ENCODE peak calls at places on chromosomes 3 and 15, in five cellular contexts. I, R, V, Y and M are unnamed samples. For H3K4me1, the result is how much of the 10 kb centered on the place peaks cover.

GRCh38 chr3:117912352-117912751 is 1122.3 kb downstream of the IGSF11 start:
- DNase-seq in I (no peak), R (no peak), Y (no peak), V (no peak), M (no peak)

GRCh38 chr3:89372456-89372855 is 265.0 kb downstream of the EPHA3 start:
- DNase-seq in Y (no peak), R (no peak), I (no peak), V (no peak), M (no peak)

GRCh38 chr3:110405830-110406580 is 665.6 kb upstream of the NECTIN3 start:
- DNase-seq in V (no peak), Y (no peak), I (no peak), R (no peak), M (no peak)

GRCh38 chr3:63050548-63050947 is 175.3 kb upstream of the CADPS start:
- DNase-seq in V (no peak), Y (no peak), I (no peak), R (no peak), M (no peak)

GRCh38 chr15:38005949-38006800 is 71.7 kb downstream of the TMCO5A start:
- DNase-seq in I (no peak), Y (peak), V (no peak), R (no peak), M (no peak)

GRCh38 chr3:175307642-175308041 is 448.5 kb downstream of the NAALADL2 start:
- DNase-seq in R (no peak), I (no peak), Y (no peak), V (no peak), M (no peak)

GRCh38 chr15:25737218-25737643 is 125.9 kb downstream of the ATP10A start:
- DNase-seq in R (no peak), V (no peak), Y (peak), I (no peak), M (no peak)

GRCh38 chr3:30308131-30308530 is 298.3 kb upstream of the TGFBR2 start:
- DNase-seq in R (no peak), Y (no peak), V (no peak), I (no peak), M (no peak)

GRCh38 chr3:170426240-170426797 is 7.7 kb downstream of the CLDN11 start:
- DNase-seq in V (no peak), I (peak), R (no peak), Y (no peak), M (no peak)

GRCh38 chr3:121072128-121072527 is 164.1 kb downstream of the STXBP5L start:
- DNase-seq in R (no peak), I (no peak), Y (no peak), V (no peak), M (no peak)

GRCh38 chr3:158701666-158702065 is 29.2 kb upstream of the LXN start:
- DNase-seq in V (no peak), R (no peak), I (no peak), Y (no peak), M (no peak)

GRCh38 chr3:107452436-107452835 is 70.3 kb upstream of the BBX start:
- DNase-seq in R (no peak), I (no peak), Y (no peak), V (no peak), M (no peak)

GRCh38 chr3:89165636-89166312 is 58.4 kb downstream of the EPHA3 start:
- DNase-seq in V (no peak), I (peak), Y (no peak), R (no peak), M (no peak)

GRCh38 chr15:62296756-62297507 is 131.8 kb upstream of the C2CD4B start:
- DNase-seq in I (peak), R (no peak), Y (no peak), V (no peak), M (no peak)

GRCh38 chr3:55013145-55013544 is 85.3 kb upstream of the LRTM1 start:
- DNase-seq in I (no peak), R (peak), V (no peak), Y (no peak), M (no peak)

GRCh38 chr3:160704006-160704405 is 27.0 kb downstream of the ARL14 start:
- DNase-seq in I (no peak), R (no peak), Y (no peak), V (no peak), M (no peak)

GRCh38 chr3:79657076-79657475 is 110.7 kb downstream of the ROBO1 start:
- DNase-seq in R (no peak), I (no peak), Y (no peak), V (no peak), M (no peak)

GRCh38 chr15:93057618-93058017 is 31.4 kb downstream of the RGMA start:
- DNase-seq in V (no peak), R (no peak), Y (no peak), I (no peak), M (no peak)

GRCh38 chr15:70480196-70480856 is 283.0 kb downstream of the UACA start:
- DNase-seq in Y (no peak), I (no peak), V (peak), R (no peak), M (no peak)

GRCh38 chr3:139778884-139779283 is 101.1 kb upstream of the NMNAT3 start:
- DNase-seq in V (no peak), I (no peak), R (no peak), Y (no peak), M (no peak)

GRCh38 chr3:192514754-192515660 is 212.3 kb downstream of the FGF12 start:
- DNase-seq in I (peak), V (no peak), R (peak), Y (no peak), M (peak)

GRCh38 chr3:4688411-4688810 is 195.3 kb downstream of the ITPR1 start:
- DNase-seq in R (no peak), I (no peak), Y (no peak), V (no peak), M (no peak)
- H3K27ac ChIP-seq in R (no peak), I (no peak), Y (no peak), V (no peak), M (no peak)

GRCh38 chr3:14441240-14441919 is 39.0 kb downstream of the SLC6A6 start:
- DNase-seq in Y (no peak), I (no peak), R (no peak), V (no peak), M (peak)

GRCh38 chr3:14439501-14440167 is 37.2 kb downstream of the SLC6A6 start:
- DNase-seq in Y (peak), I (no peak), V (peak), R (no peak), M (peak)

GRCh38 chr3:14438929-14439328 is 36.5 kb downstream of the SLC6A6 start:
- DNase-seq in R (no peak), V (no peak), Y (no peak), I (no peak), M (no peak)

GRCh38 chr3:14440531-14441239 is 38.3 kb downstream of the SLC6A6 start:
- DNase-seq in I (peak), R (no peak), V (no peak), Y (no peak), M (no peak)

GRCh38 chr3:14440168-14440518 is 37.7 kb downstream of the SLC6A6 start:
- DNase-seq in I (no peak), V (no peak), R (no peak), Y (no peak), M (no peak)
- H3K4me1 ChIP-seq in I (under half), V (half or more), R (half or more), Y (half or more), M (half or more)

DNA sequence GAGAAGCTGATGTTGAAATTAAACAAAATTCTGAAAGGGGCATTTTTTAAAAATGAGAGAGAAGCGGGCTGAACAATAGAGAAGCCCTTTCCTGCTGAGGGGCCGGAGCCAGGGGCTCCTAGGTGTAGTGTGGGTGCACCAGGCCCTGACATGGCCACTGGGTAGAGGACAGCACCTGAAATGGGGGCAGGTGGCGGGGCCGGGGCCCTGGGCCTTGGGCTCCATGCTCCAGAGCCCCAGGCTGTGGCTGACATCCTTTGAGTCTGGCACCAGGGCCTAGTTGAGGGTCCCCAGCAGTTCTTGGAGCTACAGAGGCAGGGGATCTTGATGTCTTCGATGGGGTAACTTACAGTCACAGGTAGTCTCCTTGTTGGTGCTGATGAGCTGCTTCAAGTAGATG is 6.5 kb upstream of the GPR176 start:
- DNase-seq in V (no peak), I (no peak), R (no peak), Y (no peak), M (no peak)
- TF ChIP-seq CTCF in V (no peak), I (no peak), R (no peak), Y (no peak), M (no peak)

GRCh38 chr15:48554112-48554511 is 91.4 kb downstream of the FBN1 start:
- DNase-seq in Y (no peak), I (no peak), R (no peak), V (no peak), M (no peak)
- H3K27ac ChIP-seq in Y (no peak), I (no peak), R (no peak), V (no peak), M (no peak)

GRCh38 chr3:61577760-61578159 is 16.4 kb downstream of the PTPRG start:
- DNase-seq in I (no peak), V (no peak), R (no peak), Y (no peak), M (no peak)
- H3K4me1 ChIP-seq in I (under half), V (under half), R (under half), Y (under half), M (half or more)

GRCh38 chr3:27720899-27721716 is 1.0 kb downstream of the EOMES start:
- DNase-seq in I (peak), Y (no peak), R (no peak), V (no peak), M (no peak)
- TF ChIP-seq CTCF in I (no peak), Y (no peak), R (no peak), V (no peak), M (peak)

GRCh38 chr15:48653913-48654630 is 8.6 kb upstream of the FBN1 start:
- DNase-seq in R (no peak), V (no peak), Y (no peak), I (no peak), M (peak)

GRCh38 chr15:48653216-48653615 is 7.7 kb upstream of the FBN1 start:
- DNase-seq in V (no peak), R (no peak), I (no peak), Y (no peak), M (no peak)

GRCh38 chr15:48652510-48653076 is 7.1 kb upstream of the FBN1 start:
- DNase-seq in Y (no peak), R (no peak), I (no peak), V (no peak), M (no peak)

GRCh38 chr15:48657891-48658591 is 12.5 kb upstream of the FBN1 start:
- DNase-seq in V (no peak), Y (no peak), R (no peak), I (no peak), M (peak)

GRCh38 chr15:48654799-48655198 is 9.3 kb upstream of the FBN1 start:
- DNase-seq in R (no peak), V (no peak), Y (no peak), I (no peak), M (no peak)
- H3K27ac ChIP-seq in R (no peak), V (no peak), Y (no peak), I (no peak), M (peak)